ENCODE peak calls at places on chromosomes 6 and 20, in seven cellular contexts. L is astrocyte of the spinal cord, U is cardiac fibroblast, C is Right ventricle myocardium superior, J is NCI-H1436, T is epithelial cell of prostate, A is COR-L47. G is an unnamed sample.

GRCh38 chr20:52893498-52893897 is 78.7 kb upstream of the TSHZ2 start:
- DNase-seq in A (no peak), U (no peak), C (no peak), T (no peak), L (no peak), J (no peak), G (no peak)

GRCh38 chr20:51341581-51341980 is 200.9 kb downstream of the NFATC2 start:
- DNase-seq in A (no peak), C (no peak), L (no peak), J (no peak), U (peak), T (no peak), G (peak)

GRCh38 chr6:74137910-74138309 is 441.9 kb downstream of the CD109 start:
- DNase-seq in A (no peak), T (no peak), U (peak), C (no peak), J (no peak), L (peak), G (peak)

GRCh38 chr20:38581013-38581412 is at the start of gene ADIG:
- DNase-seq in T (no peak), A (no peak), C (peak), L (no peak), U (no peak), J (peak), G (no peak)

GRCh38 chr20:62752671-62753501 is 43.4 kb upstream of the MRGBP start:
- DNase-seq in C (peak), A (no peak), J (no peak), U (peak), L (no peak), T (no peak), G (no peak)

GRCh38 chr6:166314454-166314853 is 6.3 kb upstream of the PRR18 start:
- DNase-seq in C (no peak), T (no peak), A (no peak), J (no peak), U (no peak), L (no peak), G (no peak)

GRCh38 chr20:32437391-32438074 is 79.4 kb downstream of the ASXL1 start:
- DNase-seq in A (no peak), C (no peak), L (no peak), T (no peak), J (no peak), U (no peak), G (no peak)

GRCh38 chr20:45592574-45593189 is 13.6 kb upstream of the WFDC8 start:
- DNase-seq in T (no peak), L (peak), C (no peak), U (peak), J (peak), A (peak), G (peak)

GRCh38 chr6:33313105-33313708 is 671 bp downstream of the TAPBP start:
- DNase-seq in J (peak), L (peak), A (peak), T (no peak), C (no peak), U (peak), G (peak)

GRCh38 chr20:23915844-23916243 is 36.3 kb upstream of the CST5 start:
- DNase-seq in J (no peak), A (no peak), L (no peak), T (no peak), C (no peak), U (no peak), G (no peak)

GRCh38 chr20:53296451-53297153 is 297.0 kb downstream of the ZNF217 start:
- DNase-seq in J (no peak), C (no peak), U (no peak), A (no peak), T (no peak), L (no peak), G (no peak)

GRCh38 chr6:145044606-145045275 is 690.6 kb downstream of the EPM2A start:
- DNase-seq in L (peak), C (no peak), A (no peak), T (no peak), U (peak), J (no peak), G (peak)

GRCh38 chr20:41094656-41095055 is 42.7 kb upstream of the PLCG1 start:
- DNase-seq in U (peak), L (peak), J (no peak), T (no peak), C (no peak), A (no peak), G (no peak)

GRCh38 chr6:27630727-27631613 is 158.1 kb upstream of the ZNF184 start:
- DNase-seq in J (no peak), L (peak), T (no peak), C (no peak), U (peak), A (peak), G (peak)

GRCh38 chr6:2103644-2104523 is 141.5 kb downstream of the GMDS start:
- DNase-seq in A (peak), T (peak), L (peak), C (no peak), U (peak), J (peak), G (peak)

GRCh38 chr6:26653007-26653406 is 6.5 kb downstream of the ZNF322 start:
- DNase-seq in C (no peak), J (no peak), L (no peak), A (no peak), U (no peak), T (no peak), G (no peak)

GRCh38 chr6:81896561-81896960 is 144.1 kb upstream of the TENT5A start:
- DNase-seq in U (no peak), C (no peak), A (no peak), L (peak), J (no peak), T (no peak), G (no peak)

G was measured in brain microvascular endothelial cell.